ENCODE peak calls at places on chromosomes 3 and 15, in six cellular contexts. G is stimulated activated CD4-positive, alpha-beta T cell treated with anti-CD3 and anti-CD28 coated beads, Interleukin-1b, Interleukin-23, amount 100 ng/mL, for 48 hours; Q is activated CD4-positive, alpha-beta T cell treated with anti-CD3 and anti-CD28 coated beads, Interleukin-2, amount 50 U/mL, for 4 hours; M is adrenal gland; W is NCI-H345; O is T1000. T is an unnamed sample.

GRCh38 chr15:43249699-43250203 is 17.0 kb downstream of the TGM5 start:
- DNase-seq in G (peak), Q (no peak), M (peak), W (no peak), O (peak), T (peak)

GRCh38 chr15:23647421-23648375 is at the start of gene MAGEL2:
- DNase-seq in G (no peak), Q (no peak), M (no peak), W (no peak), O (no peak), T (peak)

GRCh38 chr15:42510258-42511009 is 15.0 kb downstream of the SNAP23 start:
- DNase-seq in G (no peak), Q (no peak), M (no peak), W (no peak), O (no peak), T (no peak)

GRCh38 chr3:126216416-126216815 is 36.0 kb upstream of the ALDH1L1 start:
- DNase-seq in G (no peak), Q (no peak), M (no peak), W (no peak), O (no peak), T (no peak)

GRCh38 chr3:11140054-11140712 is 14.1 kb upstream of the HRH1 start:
- DNase-seq in G (peak), Q (no peak), M (no peak), W (peak), O (no peak), T (no peak)

GRCh38 chr15:77455696-77456293 is 35.1 kb downstream of the HMG20A start:
- DNase-seq in G (no peak), Q (no peak), M (no peak), W (no peak), O (no peak), T (no peak)

GRCh38 chr15:65819563-65819960 is 27.5 kb upstream of the DENND4A start:
- DNase-seq in G (no peak), Q (no peak), M (no peak), W (no peak), O (no peak), T (no peak)

GRCh38 chr15:58447244-58448010 is 15.6 kb downstream of the LIPC start:
- DNase-seq in G (no peak), Q (no peak), M (no peak), W (no peak), O (no peak), T (no peak)

GRCh38 chr3:150393745-150394144 is 14.4 kb upstream of the TSC22D2 start:
- DNase-seq in G (no peak), Q (no peak), M (no peak), W (no peak), O (no peak), T (no peak)

GRCh38 chr3:189368384-189368783 is 196.6 kb downstream of the TPRG1 start:
- DNase-seq in G (no peak), Q (no peak), M (no peak), W (no peak), O (no peak), T (no peak)

GRCh38 chr15:70410371-70410975 is 312.8 kb upstream of the TLE3 start:
- DNase-seq in G (no peak), Q (no peak), M (no peak), W (no peak), O (no peak), T (peak)

GRCh38 chr15:68691667-68692066 is 112.9 kb downstream of the CORO2B start:
- DNase-seq in G (no peak), Q (no peak), M (peak), W (peak), O (no peak), T (peak)

GRCh38 chr15:72790302-72790955 is 6.9 kb upstream of the ADPGK start:
- DNase-seq in G (no peak), Q (no peak), M (no peak), W (no peak), O (no peak), T (no peak)

GRCh38 chr3:138007898-138008297 is 2.1 kb upstream of the CLDN18 start:
- DNase-seq in G (no peak), Q (no peak), M (no peak), W (no peak), O (no peak), T (no peak)

GRCh38 chr15:89888214-89888804 is 5.5 kb downstream of the AP3S2 start:
- DNase-seq in G (no peak), Q (no peak), M (peak), W (no peak), O (no peak), T (no peak)

T was measured in ELF-1.